ENCODE peak calls at places on chromosomes 6 and 20, in six cellular contexts. One of them, this sample, is unnamed.

GRCh38 chr20:15860850-15861249 is 712.4 kb downstream of the KIF16B start:
- DNase-seq in stimulated activated naive CD8-positive, alpha-beta T cell treated with anti-CD3 and anti-CD28 coated beads, Interleukin-15, Interleukin-2, amounts not matched to agents 100 U/mL and 50 U/mL, for 24 hours: no peak
- DNase-seq in endothelial cell: no peak
- DNase-seq in astrocyte of the spinal cord: no peak
- DNase-seq in fibroblast of gingiva: no peak
- DNase-seq in RCC 7860: no peak
- DNase-seq in this sample: no peak

GRCh38 chr6:146305098-146305497 is 238.5 kb upstream of the RAB32 start:
- DNase-seq in astrocyte of the spinal cord: no peak
- DNase-seq in endothelial cell: no peak
- DNase-seq in stimulated activated naive CD8-positive, alpha-beta T cell treated with anti-CD3 and anti-CD28 coated beads, Interleukin-15, Interleukin-2, amounts not matched to agents 100 U/mL and 50 U/mL, for 24 hours: no peak
- DNase-seq in fibroblast of gingiva: no peak
- DNase-seq in RCC 7860: no peak
- DNase-seq in this sample: no peak

GRCh38 chr6:36809933-36810844 is 29.1 kb downstream of the CPNE5 start:
- DNase-seq in astrocyte of the spinal cord: no peak
- DNase-seq in endothelial cell: no peak
- DNase-seq in RCC 7860: no peak
- DNase-seq in fibroblast of gingiva: no peak
- DNase-seq in stimulated activated naive CD8-positive, alpha-beta T cell treated with anti-CD3 and anti-CD28 coated beads, Interleukin-15, Interleukin-2, amounts not matched to agents 100 U/mL and 50 U/mL, for 24 hours: no peak
- DNase-seq in this sample: no peak

GRCh38 chr20:25005220-25005619 is 12.7 kb upstream of the APMAP start:
- DNase-seq in stimulated activated naive CD8-positive, alpha-beta T cell treated with anti-CD3 and anti-CD28 coated beads, Interleukin-15, Interleukin-2, amounts not matched to agents 100 U/mL and 50 U/mL, for 24 hours: no peak
- DNase-seq in endothelial cell: no peak
- DNase-seq in astrocyte of the spinal cord: peak
- DNase-seq in fibroblast of gingiva: peak
- DNase-seq in RCC 7860: no peak
- DNase-seq in this sample: peak

GRCh38 chr6:33993091-33993490 is 152.8 kb downstream of the GRM4 start:
- DNase-seq in stimulated activated naive CD8-positive, alpha-beta T cell treated with anti-CD3 and anti-CD28 coated beads, Interleukin-15, Interleukin-2, amounts not matched to agents 100 U/mL and 50 U/mL, for 24 hours: no peak
- DNase-seq in astrocyte of the spinal cord: no peak
- DNase-seq in RCC 7860: no peak
- DNase-seq in endothelial cell: no peak
- DNase-seq in fibroblast of gingiva: no peak
- DNase-seq in this sample: no peak

GRCh38 chr6:147209762-147210449 is 5.7 kb downstream of the STXBP5 start:
- DNase-seq in RCC 7860: no peak
- DNase-seq in fibroblast of gingiva: no peak
- DNase-seq in astrocyte of the spinal cord: no peak
- DNase-seq in stimulated activated naive CD8-positive, alpha-beta T cell treated with anti-CD3 and anti-CD28 coated beads, Interleukin-15, Interleukin-2, amounts not matched to agents 100 U/mL and 50 U/mL, for 24 hours: no peak
- DNase-seq in endothelial cell: no peak
- DNase-seq in this sample: no peak

GRCh38 chr6:111403388-111403787 is 79.6 kb downstream of the REV3L start:
- DNase-seq in RCC 7860: no peak
- DNase-seq in astrocyte of the spinal cord: no peak
- DNase-seq in endothelial cell: no peak
- DNase-seq in stimulated activated naive CD8-positive, alpha-beta T cell treated with anti-CD3 and anti-CD28 coated beads, Interleukin-15, Interleukin-2, amounts not matched to agents 100 U/mL and 50 U/mL, for 24 hours: no peak
- DNase-seq in fibroblast of gingiva: no peak
- DNase-seq in this sample: no peak

GRCh38 chr6:26594730-26595632 is 1.8 kb upstream of the ABT1 start:
- DNase-seq in astrocyte of the spinal cord: peak
- DNase-seq in endothelial cell: no peak
- DNase-seq in fibroblast of gingiva: peak
- DNase-seq in RCC 7860: peak
- DNase-seq in stimulated activated naive CD8-positive, alpha-beta T cell treated with anti-CD3 and anti-CD28 coated beads, Interleukin-15, Interleukin-2, amounts not matched to agents 100 U/mL and 50 U/mL, for 24 hours: peak
- DNase-seq in this sample: peak

GRCh38 chr6:141421378-141421777 is 711.3 kb upstream of the GJE1 start:
- DNase-seq in endothelial cell: no peak
- DNase-seq in astrocyte of the spinal cord: peak
- DNase-seq in stimulated activated naive CD8-positive, alpha-beta T cell treated with anti-CD3 and anti-CD28 coated beads, Interleukin-15, Interleukin-2, amounts not matched to agents 100 U/mL and 50 U/mL, for 24 hours: no peak
- DNase-seq in fibroblast of gingiva: peak
- DNase-seq in RCC 7860: peak
- DNase-seq in this sample: peak

GRCh38 chr20:58480455-58481356 is 34.5 kb downstream of the APCDD1L start:
- DNase-seq in stimulated activated naive CD8-positive, alpha-beta T cell treated with anti-CD3 and anti-CD28 coated beads, Interleukin-15, Interleukin-2, amounts not matched to agents 100 U/mL and 50 U/mL, for 24 hours: no peak
- DNase-seq in astrocyte of the spinal cord: no peak
- DNase-seq in endothelial cell: no peak
- DNase-seq in fibroblast of gingiva: no peak
- DNase-seq in RCC 7860: no peak
- DNase-seq in this sample: no peak

GRCh38 chr20:561437-562231 is 18.0 kb upstream of the CSNK2A1 start:
- DNase-seq in astrocyte of the spinal cord: peak
- DNase-seq in RCC 7860: peak
- DNase-seq in stimulated activated naive CD8-positive, alpha-beta T cell treated with anti-CD3 and anti-CD28 coated beads, Interleukin-15, Interleukin-2, amounts not matched to agents 100 U/mL and 50 U/mL, for 24 hours: peak
- DNase-seq in endothelial cell: peak
- DNase-seq in fibroblast of gingiva: peak
- DNase-seq in this sample: peak

GRCh38 chr6:96651816-96652215 is 88.9 kb downstream of the FHL5 start:
- DNase-seq in stimulated activated naive CD8-positive, alpha-beta T cell treated with anti-CD3 and anti-CD28 coated beads, Interleukin-15, Interleukin-2, amounts not matched to agents 100 U/mL and 50 U/mL, for 24 hours: no peak
- DNase-seq in RCC 7860: no peak
- DNase-seq in astrocyte of the spinal cord: no peak
- DNase-seq in fibroblast of gingiva: no peak
- DNase-seq in endothelial cell: no peak
- DNase-seq in this sample: no peak

GRCh38 chr6:7970616-7971015 is 60.0 kb upstream of the TXNDC5 start:
- DNase-seq in fibroblast of gingiva: no peak
- DNase-seq in RCC 7860: no peak
- DNase-seq in stimulated activated naive CD8-positive, alpha-beta T cell treated with anti-CD3 and anti-CD28 coated beads, Interleukin-15, Interleukin-2, amounts not matched to agents 100 U/mL and 50 U/mL, for 24 hours: no peak
- DNase-seq in endothelial cell: no peak
- DNase-seq in astrocyte of the spinal cord: no peak
- DNase-seq in this sample: no peak

GRCh38 chr20:33263784-33264183 is 19.2 kb upstream of the BPIFB1 start:
- DNase-seq in endothelial cell: no peak
- DNase-seq in fibroblast of gingiva: no peak
- DNase-seq in astrocyte of the spinal cord: no peak
- DNase-seq in stimulated activated naive CD8-positive, alpha-beta T cell treated with anti-CD3 and anti-CD28 coated beads, Interleukin-15, Interleukin-2, amounts not matched to agents 100 U/mL and 50 U/mL, for 24 hours: no peak
- DNase-seq in RCC 7860: no peak
- DNase-seq in this sample: no peak

GRCh38 chr6:99905209-99906106 is 88.6 kb downstream of the MCHR2 start:
- DNase-seq in stimulated activated naive CD8-positive, alpha-beta T cell treated with anti-CD3 and anti-CD28 coated beads, Interleukin-15, Interleukin-2, amounts not matched to agents 100 U/mL and 50 U/mL, for 24 hours: no peak
- DNase-seq in astrocyte of the spinal cord: peak
- DNase-seq in endothelial cell: peak
- DNase-seq in fibroblast of gingiva: peak
- DNase-seq in RCC 7860: peak
- DNase-seq in this sample: peak